ENCODE peak calls at places on chromosomes 6 and 20, in four cellular contexts. O is testis, D is AG09309, E is AG04449. A is an unnamed sample.

GRCh38 chr6:74734901-74735300 is 471.0 kb downstream of the COL12A1 start:
- DNase-seq in O (no peak), D (no peak), E (no peak), A (no peak)

GRCh38 chr6:7615611-7616383 is 25.8 kb downstream of the SNRNP48 start:
- DNase-seq in O (peak), D (no peak), E (no peak), A (peak)

GRCh38 chr6:87210979-87211378 is 55.6 kb downstream of the ZNF292 start:
- DNase-seq in O (no peak), D (no peak), E (no peak), A (no peak)

GRCh38 chr20:25669826-25670422 is 26.7 kb downstream of the ZNF337 start:
- DNase-seq in O (no peak), D (peak), E (peak), A (no peak)

GRCh38 chr6:139367810-139368321 is 6.6 kb downstream of the CITED2 start:
- DNase-seq in O (no peak), D (no peak), E (no peak), A (peak)

GRCh38 chr6:138094260-138094659 is 13.0 kb downstream of the PERP start:
- DNase-seq in O (no peak), D (no peak), E (no peak), A (no peak)

GRCh38 chr20:48180039-48180438 is 394.8 kb upstream of the SULF2 start:
- DNase-seq in O (no peak), D (no peak), E (no peak), A (no peak)

GRCh38 chr6:20001286-20001685 is 164.1 kb downstream of the ID4 start:
- DNase-seq in O (no peak), D (no peak), E (no peak), A (no peak)

GRCh38 chr6:352474-352873 is 39.1 kb upstream of the IRF4 start:
- DNase-seq in O (no peak), D (no peak), E (no peak), A (no peak)

GRCh38 chr6:71887006-71887743 is 825 bp downstream of the RIMS1 start:
- DNase-seq in O (no peak), D (no peak), E (no peak), A (peak)

GRCh38 chr6:166459906-166460305 is 77.2 kb upstream of the MPC1 start:
- DNase-seq in O (no peak), D (no peak), E (no peak), A (no peak)

GRCh38 chr20:37240337-37241055 is 21.1 kb downstream of the GHRH start:
- DNase-seq in O (no peak), D (no peak), E (no peak), A (no peak)

GRCh38 chr6:12844284-12845223 is 128.0 kb downstream of the PHACTR1 start:
- DNase-seq in O (no peak), D (no peak), E (no peak), A (no peak)

GRCh38 chr6:137264308-137265075 is 45.3 kb upstream of the IFNGR1 start:
- DNase-seq in O (no peak), D (no peak), E (no peak), A (no peak)

GRCh38 chr6:80932364-80932763 is 820.1 kb downstream of the TENT5A start:
- DNase-seq in O (no peak), D (no peak), E (peak), A (no peak)

GRCh38 chr20:64133951-64134407 is 26.6 kb upstream of the NPBWR2 start:
- DNase-seq in O (no peak), D (no peak), E (no peak), A (peak)
- TF ChIP-seq CTCF in O (no peak), D (peak), E (no peak), A (no peak)

GRCh38 chr6:130620338-130620781 is 206.8 kb upstream of the SMLR1 start:
- DNase-seq in O (no peak), D (no peak), E (no peak), A (no peak)

GRCh38 chr6:130622142-130622541 is 205.1 kb upstream of the SMLR1 start:
- DNase-seq in O (no peak), D (no peak), E (no peak), A (no peak)

GRCh38 chr6:130613176-130613575 is 214.0 kb upstream of the SMLR1 start:
- DNase-seq in O (no peak), D (no peak), E (no peak), A (no peak)

GRCh38 chr6:130615816-130616215 is 211.4 kb upstream of the SMLR1 start:
- DNase-seq in O (no peak), D (no peak), E (no peak), A (no peak)

GRCh38 chr6:130617658-130618057 is 209.5 kb upstream of the SMLR1 start:
- DNase-seq in O (no peak), D (no peak), E (no peak), A (no peak)
- TF ChIP-seq CTCF in O (no peak), D (no peak), E (no peak), A (no peak)

GRCh38 chr6:111632468-111633247 is 27.0 kb upstream of the TRAF3IP2 start:
- DNase-seq in O (no peak), D (no peak), E (no peak), A (no peak)
- TF ChIP-seq CTCF in O (no peak), D (no peak), E (no peak), A (no peak)

DNA sequence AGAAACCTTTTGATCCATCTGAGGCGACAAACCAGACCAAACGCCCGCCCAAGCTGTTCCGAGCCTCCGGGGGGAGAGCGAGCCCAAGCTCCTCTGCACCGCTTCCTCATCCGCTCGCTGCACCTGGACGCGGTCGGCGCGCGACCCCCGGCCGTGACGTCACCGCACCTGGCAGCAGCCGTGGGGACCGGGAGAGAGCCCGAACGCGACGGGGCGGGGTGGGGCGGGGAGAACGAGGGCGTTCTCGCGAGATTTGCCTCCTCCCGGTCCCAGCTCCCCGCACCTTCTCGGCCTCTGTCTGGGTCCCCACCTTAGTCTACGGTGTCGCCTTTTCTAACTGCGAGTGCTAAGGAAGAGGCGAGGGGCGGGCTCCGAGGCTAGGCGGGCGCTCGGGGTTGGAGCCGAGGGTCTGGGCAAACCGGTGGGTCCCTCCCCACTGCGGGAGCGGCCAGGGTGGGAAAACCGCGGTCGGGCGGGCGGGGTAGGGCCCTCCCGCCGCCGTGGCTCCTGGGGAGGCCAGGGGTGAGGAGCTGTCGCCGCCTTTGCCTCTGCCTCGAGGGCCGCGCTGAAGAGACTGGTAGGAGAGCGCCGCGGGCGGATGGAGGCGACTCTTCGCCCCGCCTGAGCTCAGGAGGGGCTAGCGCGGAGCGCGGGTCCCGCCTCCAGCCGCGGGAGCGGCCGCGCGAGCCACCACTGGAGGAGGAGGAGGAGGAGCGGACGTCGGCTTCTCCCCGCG is at the start of gene CD2AP:
- DNase-seq in O (peak), D (no peak), E (no peak), A (peak)
- TF ChIP-seq CTCF in O (no peak), D (no peak), E (peak), A (no peak)

GRCh38 chr6:119060255-119060907 is 18.1 kb downstream of the FAM184A start:
- DNase-seq in O (no peak), D (no peak), E (no peak), A (no peak)
- TF ChIP-seq CTCF in O (no peak), D (no peak), E (no peak), A (no peak)

DNA sequence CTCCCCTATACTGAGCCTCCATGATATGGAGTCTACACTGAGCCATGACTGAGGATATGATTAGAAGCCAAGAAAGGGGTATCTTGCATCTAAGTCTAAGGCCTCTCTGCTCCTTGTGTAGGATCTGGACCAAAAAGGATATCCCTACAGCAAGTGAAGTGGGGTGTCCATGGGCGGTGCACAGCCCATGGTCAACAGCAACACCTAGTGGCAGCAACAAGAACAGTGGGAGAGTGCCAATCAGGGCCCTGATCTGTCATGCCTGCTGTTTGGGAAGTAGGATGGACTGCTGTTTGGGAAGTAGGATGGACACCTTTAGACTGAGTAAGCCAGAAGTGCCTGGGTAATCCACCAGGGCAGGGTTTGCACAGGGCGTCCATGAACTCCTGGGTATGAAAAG is 22.4 kb downstream of the PTGIS start:
- DNase-seq in O (peak), D (no peak), E (no peak), A (no peak)
- TF ChIP-seq CTCF in O (no peak), D (peak), E (peak), A (no peak)

GRCh38 chr6:11595903-11596302 is 58.4 kb downstream of the TMEM170B start:
- DNase-seq in O (no peak), D (no peak), E (no peak), A (no peak)
- TF ChIP-seq CTCF in O (no peak), D (peak), E (no peak), A (no peak)

DNA sequence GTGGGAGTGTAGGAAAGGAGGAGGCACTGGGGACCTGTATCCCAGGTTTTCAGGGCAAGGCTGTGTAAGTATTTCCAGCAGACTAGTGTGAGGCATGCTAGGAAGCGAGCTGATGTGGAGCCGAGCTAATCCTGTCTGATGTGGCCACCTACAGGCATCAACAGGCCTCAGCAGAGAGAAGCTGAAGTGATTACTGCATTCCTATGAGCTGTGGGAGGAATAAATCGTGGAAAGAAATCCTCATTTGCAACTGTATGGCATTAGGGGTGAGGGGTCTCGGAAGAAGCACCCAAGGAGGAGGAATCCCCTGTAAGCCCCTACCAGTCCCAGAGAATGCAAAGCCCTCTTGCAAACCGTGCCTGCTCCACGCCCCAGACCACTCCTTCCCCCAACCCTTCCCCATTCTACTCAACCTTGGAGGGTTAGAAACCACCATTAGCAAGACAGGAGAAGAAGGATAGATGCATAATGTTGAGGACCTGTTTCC is 41.6 kb downstream of the C6orf15 start:
- DNase-seq in O (peak), D (no peak), E (no peak), A (peak)
- TF ChIP-seq CTCF in O (no peak), D (peak), E (peak), A (peak)

DNA sequence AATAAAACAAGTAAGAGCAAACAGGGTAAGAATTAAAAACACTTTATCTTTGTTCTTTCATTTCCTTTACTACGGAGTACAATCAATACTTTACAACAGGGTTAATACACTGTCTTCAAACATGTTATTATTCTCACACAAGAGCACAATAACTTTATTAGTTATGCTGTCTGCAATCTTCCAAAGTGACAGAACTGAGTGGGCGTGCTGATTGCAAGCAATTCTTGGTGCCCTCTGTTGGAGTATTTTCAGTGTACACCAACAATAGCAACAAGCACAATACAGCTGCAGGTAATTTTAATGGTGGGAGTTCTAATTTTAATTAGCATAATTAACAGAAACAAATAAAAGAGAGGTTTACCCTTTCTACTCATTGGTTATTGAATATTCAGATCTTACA is 33.9 kb upstream of the PTPRK start:
- DNase-seq in O (no peak), D (no peak), E (no peak), A (no peak)
- TF ChIP-seq CTCF in O (no peak), D (peak), E (no peak), A (no peak)